ENCODE peak calls at places on chromosomes 2 and 18, in five cellular contexts. K is GM12878, S is HCT116, I is H1, Z is K562. F is an unnamed sample.

GRCh38 chr2:113225505-113226259 is 51.9 kb downstream of the PSD4 start:
- DNase-seq in S (no peak), K (no peak), Z (no peak), I (no peak), F (no peak)

GRCh38 chr2:1625281-1626001 is 118.9 kb downstream of the PXDN start:
- DNase-seq in I (peak), Z (no peak), K (no peak), S (peak), F (no peak)

GRCh38 chr2:70078384-70078783 is 8.9 kb upstream of the PCBP1 start:
- DNase-seq in Z (no peak), I (no peak), K (no peak), S (no peak), F (no peak)

GRCh38 chr2:210620456-210620855 is 64.1 kb downstream of the CPS1 start:
- DNase-seq in S (no peak), K (no peak), I (no peak), Z (no peak), F (no peak)

GRCh38 chr2:195009202-195009601 is 647.8 kb upstream of the SLC39A10 start:
- DNase-seq in Z (no peak), S (no peak), K (no peak), I (no peak), F (no peak)

GRCh38 chr18:21894619-21895367 is 154.2 kb downstream of the MIB1 start:
- DNase-seq in Z (no peak), K (no peak), S (no peak), I (no peak), F (no peak)

GRCh38 chr2:241901018-241901380 is 31.5 kb downstream of the RTP5 start:
- DNase-seq in Z (no peak), S (no peak), K (no peak), I (peak), F (no peak)

GRCh38 chr2:85194780-85195480 is 61.7 kb downstream of the TCF7L1 start:
- DNase-seq in K (no peak), Z (no peak), I (no peak), S (no peak), F (no peak)

GRCh38 chr18:3898866-3899613 is 449.1 kb downstream of the TGIF1 start:
- DNase-seq in I (no peak), Z (no peak), K (no peak), S (no peak), F (no peak)

GRCh38 chr2:109719871-109720270 is 74.2 kb upstream of the RGPD5 start:
- DNase-seq in K (no peak), Z (no peak), S (no peak), I (peak), F (no peak)

GRCh38 chr2:107334311-107334710 is 448.3 kb upstream of the ST6GAL2 start:
- DNase-seq in Z (no peak), K (no peak), S (no peak), I (no peak), F (no peak)

GRCh38 chr2:75764611-75765010 is 53.9 kb upstream of the GCFC2 start:
- DNase-seq in S (no peak), Z (no peak), I (no peak), K (no peak), F (no peak)

GRCh38 chr18:22166070-22166972 is 3.1 kb upstream of the GATA6 start:
- DNase-seq in Z (no peak), I (peak), K (no peak), S (no peak), F (no peak)

GRCh38 chr2:199468561-199469513 is 11.1 kb upstream of the SATB2 start:
- DNase-seq in K (no peak), Z (no peak), S (no peak), I (peak), F (no peak)

GRCh38 chr2:3241971-3242746 is 135.5 kb downstream of the EIPR1 start:
- DNase-seq in I (no peak), Z (no peak), K (no peak), S (no peak), F (no peak)

GRCh38 chr18:78073275-78073674 is 823.6 kb downstream of the GALR1 start:
- DNase-seq in I (no peak), S (no peak), Z (no peak), K (no peak), F (no peak)

GRCh38 chr2:23492941-23493340 is 108.0 kb downstream of the KLHL29 start:
- DNase-seq in Z (no peak), S (no peak), I (no peak), K (no peak), F (no peak)

GRCh38 chr18:37355772-37356171 is 209.8 kb downstream of the CELF4 start:
- DNase-seq in K (no peak), I (no peak), S (no peak), Z (no peak), F (no peak)

GRCh38 chr2:224416656-224417360 is 14.9 kb upstream of the FAM124B start:
- DNase-seq in K (no peak), I (no peak), Z (no peak), S (no peak), F (no peak)

GRCh38 chr2:236940497-236940896 is 145.2 kb upstream of the COPS8 start:
- DNase-seq in I (peak), K (no peak), S (no peak), Z (no peak), F (no peak)

GRCh38 chr2:27765621-27766286 is 5.8 kb upstream of the MRPL33 start:
- DNase-seq in I (peak), S (peak), K (no peak), Z (peak), F (no peak)

GRCh38 chr2:17620841-17621240 is 80.3 kb downstream of the VSNL1 start:
- DNase-seq in Z (no peak), K (no peak), I (no peak), S (no peak), F (no peak)

GRCh38 chr2:191845248-191845715 is 1.6 kb downstream of the CAVIN2 start:
- DNase-seq in I (no peak), K (no peak), S (no peak), Z (no peak), F (peak)

GRCh38 chr2:113407446-113408099 is 29.9 kb upstream of the ZNG1B start:
- DNase-seq in K (no peak), S (peak), Z (no peak), I (no peak), F (peak)

GRCh38 chr2:50863218-50863617 is 168.7 kb downstream of the NRXN1 start:
- DNase-seq in I (no peak), Z (no peak), S (no peak), K (no peak), F (no peak)

GRCh38 chr18:2981212-2981728 is 31.7 kb downstream of the LPIN2 start:
- DNase-seq in K (no peak), Z (no peak), S (no peak), I (no peak), F (no peak)

GRCh38 chr2:85915606-85916303 is 27.0 kb upstream of the ST3GAL5 start:
- DNase-seq in K (no peak), I (no peak), Z (no peak), S (no peak), F (no peak)

GRCh38 chr2:70498054-70498453 is 55.6 kb downstream of the TGFA start:
- DNase-seq in K (no peak), I (no peak), S (peak), Z (no peak), F (peak)

GRCh38 chr2:74334931-74335333 is 8.3 kb downstream of the SLC4A5 start:
- DNase-seq in S (peak), I (peak), Z (peak), K (peak), F (peak)

GRCh38 chr18:58254873-58255511 is 211.0 kb downstream of the NEDD4L start:
- DNase-seq in S (no peak), I (peak), Z (no peak), K (no peak), F (no peak)

GRCh38 chr2:151728736-151729415 is 5.4 kb downstream of the NEB start:
- DNase-seq in K (no peak), S (no peak), Z (no peak), I (no peak), F (no peak)

GRCh38 chr18:5417342-5417741 is 121.8 kb upstream of the ZBTB14 start:
- DNase-seq in S (no peak), K (no peak), I (no peak), Z (no peak), F (no peak)

GRCh38 chr2:10686176-10686575 is 3.6 kb downstream of the NOL10 start:
- DNase-seq in K (no peak), S (no peak), I (no peak), Z (no peak), F (no peak)
- TF ChIP-seq ZNF274 in K (no peak), S (no peak), I (no peak), Z (no peak), F (no peak)

DNA sequence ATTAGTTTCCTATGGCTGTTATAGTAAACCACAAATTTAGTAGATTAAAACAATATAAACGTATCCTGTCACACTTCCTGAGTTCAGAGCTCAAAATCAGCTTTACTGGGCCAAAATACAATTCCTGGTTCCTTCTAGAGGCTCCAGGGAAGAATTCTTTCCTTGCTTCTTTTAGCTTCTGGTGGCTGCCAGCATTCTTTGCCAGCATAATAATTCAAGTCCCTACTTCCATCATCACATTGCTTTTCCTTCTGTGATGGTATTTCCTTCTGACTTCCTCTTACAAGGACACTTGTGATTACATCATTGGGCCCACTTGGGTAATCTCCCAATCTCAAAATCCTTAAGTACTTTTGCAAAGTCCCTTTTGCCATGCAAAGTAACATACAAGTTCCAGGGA is 40.6 kb downstream of the MOB4 start:
- DNase-seq in K (no peak), Z (no peak), S (no peak), I (no peak), F (no peak)
- H3K27ac ChIP-seq in K (no peak), Z (no peak), S (no peak), I (no peak), F (no peak)

DNA sequence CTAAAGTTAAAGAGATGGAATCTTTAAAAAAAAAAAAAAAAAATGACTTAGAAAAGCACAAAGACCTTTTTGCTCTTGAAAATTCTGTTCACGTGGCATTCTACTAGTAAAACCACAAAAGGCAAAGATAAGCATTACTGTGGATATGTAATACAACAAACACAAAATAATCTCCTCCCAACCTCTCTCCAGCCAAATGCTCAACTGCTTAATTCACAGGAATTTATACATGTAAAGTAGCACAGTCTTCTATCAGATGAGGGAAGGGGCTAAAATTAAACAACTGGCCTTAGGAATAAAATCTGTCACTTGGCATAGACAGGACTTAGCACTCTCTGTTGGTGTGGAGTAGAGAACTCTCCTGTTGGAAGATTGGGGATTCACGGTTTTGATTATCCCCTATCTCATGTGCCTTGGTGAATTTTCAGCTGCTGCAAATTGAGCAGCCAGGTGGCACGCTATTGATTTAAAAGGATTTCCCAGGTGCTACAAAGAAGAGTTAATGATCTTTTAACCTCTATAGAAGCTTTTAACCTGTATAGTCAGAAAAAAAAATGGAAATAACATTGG is 57.4 kb downstream of the ATIC start:
- DNase-seq in Z (no peak), I (no peak), K (no peak), S (no peak), F (no peak)
- TF ChIP-seq YY1 in Z (no peak), I (no peak), K (no peak), S (no peak), F (no peak)

GRCh38 chr2:159968282-159968900 is 94.0 kb downstream of the PLA2R1 start:
- DNase-seq in Z (peak), K (no peak), S (peak), I (no peak), F (peak)
- TF ChIP-seq ZNF274 in Z (no peak), K (no peak), S (no peak), I (no peak), F (no peak)

F was measured in HepG2.